ENCODE peak calls at places on chromosomes 12 and 14, in ten cellular contexts. H is Right ventricle myocardium superior; K is stimulated activated CD4-positive, alpha-beta T cell treated with anti-CD3 and anti-CD28 coated beads, Interleukin-2, amount 100 ng/mL, for 48 hours; N is CD4-positive, alpha-beta T cell; I is H9; L is stimulated activated naive CD8-positive, alpha-beta T cell treated with anti-CD3 and anti-CD28 coated beads, Interleukin-15, amount 100 ng/mL, for 72 hours; Q is psoas muscle; A is D341Med; T is EH; R is NCI-H187. G is an unnamed sample.

GRCh38 chr14:23556700-23557440 is 799 bp downstream of the THTPA start:
- DNase-seq in L (no peak), I (no peak), Q (no peak), N (no peak), R (no peak), K (no peak), T (no peak), H (no peak), A (no peak), G (no peak)

GRCh38 chr14:48853159-48853558 is 733.0 kb downstream of the RPS29 start:
- DNase-seq in H (no peak), L (no peak), N (no peak), R (no peak), Q (no peak), A (no peak), K (no peak), I (no peak), T (no peak), G (no peak)

GRCh38 chr14:103704708-103705107 is 10.5 kb downstream of the XRCC3 start:
- DNase-seq in H (no peak), Q (no peak), A (no peak), N (no peak), K (no peak), R (no peak), L (no peak), T (no peak), I (no peak), G (no peak)

GRCh38 chr14:61866932-61867920 is 105.0 kb downstream of the SNAPC1 start:
- DNase-seq in A (no peak), K (no peak), T (no peak), I (no peak), H (no peak), L (no peak), Q (no peak), N (no peak), R (no peak), G (no peak)

GRCh38 chr14:26709019-26709418 is 111.2 kb upstream of the NOVA1 start:
- DNase-seq in I (no peak), N (no peak), T (no peak), L (no peak), H (no peak), Q (no peak), A (no peak), K (no peak), R (no peak), G (no peak)

GRCh38 chr12:120668091-120668796 is 18.7 kb upstream of the MLEC start:
- DNase-seq in R (no peak), I (peak; percentile 75), K (no peak), Q (no peak), T (no peak), A (no peak), L (no peak), N (no peak), H (no peak), G (no peak)

GRCh38 chr12:69873429-69873828 is 48.4 kb downstream of the MYRFL start:
- DNase-seq in L (no peak), K (no peak), H (no peak), A (no peak), T (no peak), R (no peak), I (no peak), Q (no peak), N (no peak), G (no peak)

GRCh38 chr14:104688755-104689619 is at the start of gene INF2:
- DNase-seq in H (peak; percentile 77), K (peak; percentile 21), I (peak; percentile 68), Q (peak; percentile 70), N (peak; percentile 40), L (peak; percentile 67), A (peak; percentile 84), T (peak; percentile 70), R (no peak), G (peak; percentile 14)

GRCh38 chr12:6620137-6620884 is 13.1 kb upstream of the CHD4 start:
- DNase-seq in L (peak; percentile 57), R (no peak), Q (peak; percentile 39), T (peak; percentile 33), N (peak; percentile 45), H (peak; percentile 70), K (no peak), I (peak; percentile 96), A (no peak), G (no peak)

GRCh38 chr14:105019861-105020814 is 745 bp downstream of the CDCA4 start:
- DNase-seq in A (peak; percentile 70), T (peak; percentile 47), R (no peak), L (peak; percentile 74), K (peak; percentile 42), H (no peak), Q (peak; percentile 24), N (peak; percentile 26), I (no peak), G (peak; percentile 32)

GRCh38 chr12:62767506-62767905 is 167.4 kb downstream of the PPM1H start:
- DNase-seq in I (no peak), R (no peak), Q (no peak), L (no peak), H (no peak), K (no peak), A (no peak), N (no peak), T (peak; percentile 83), G (no peak)

GRCh38 chr12:106113446-106114083 is 25.2 kb downstream of the NUAK1 start:
- DNase-seq in Q (no peak), R (no peak), K (no peak), L (no peak), T (peak; percentile 29), A (no peak), N (no peak), H (peak; percentile 34), I (no peak), G (no peak)

GRCh38 chr14:88895116-88895515 is 70.7 kb downstream of the TTC8 start:
- DNase-seq in K (no peak), R (no peak), Q (no peak), L (no peak), I (no peak), H (no peak), N (no peak), T (peak; percentile 69), A (no peak), G (no peak)

GRCh38 chr12:132460571-132460970 is 29.4 kb upstream of the FBRSL1 start:
- DNase-seq in R (no peak), T (no peak), I (no peak), Q (no peak), L (no peak), N (no peak), K (no peak), H (no peak), A (peak; percentile 65), G (no peak)

GRCh38 chr14:56371737-56372136 is 207.9 kb upstream of the TMEM260 start:
- DNase-seq in H (no peak), A (no peak), K (no peak), N (no peak), R (no peak), L (no peak), I (no peak), T (no peak), Q (no peak), G (no peak)

GRCh38 chr12:42794811-42795210 is 205.3 kb upstream of the PRICKLE1 start:
- DNase-seq in A (no peak), L (no peak), T (peak; percentile 83), R (no peak), I (no peak), K (no peak), Q (no peak), H (no peak), N (no peak), G (no peak)

GRCh38 chr12:29032431-29032830 is 116.6 kb upstream of the FAR2 start:
- DNase-seq in I (no peak), R (no peak), K (no peak), H (no peak), Q (no peak), A (no peak), N (no peak), L (no peak), T (peak; percentile 73), G (no peak)

GRCh38 chr12:130063866-130064265 is 98.4 kb upstream of the FZD10 start:
- DNase-seq in I (no peak), T (no peak), Q (no peak), K (no peak), R (no peak), N (no peak), L (no peak), A (no peak), H (no peak), G (no peak)

GRCh38 chr12:63917864-63918742 is 73.6 kb downstream of the SRGAP1 start:
- DNase-seq in H (no peak), K (no peak), L (no peak), A (no peak), R (no peak), N (no peak), T (peak; percentile 99), Q (no peak), I (no peak), G (no peak)

GRCh38 chr14:92122351-92122677 is 545 bp downstream of the CPSF2 start:
- DNase-seq in R (no peak), L (no peak), Q (no peak), A (no peak), T (peak; percentile 47), I (no peak), K (no peak), H (no peak), N (no peak), G (no peak)

GRCh38 chr12:12776261-12776660 is 9.2 kb upstream of the APOLD1 start:
- DNase-seq in L (no peak), N (no peak), I (no peak), R (no peak), A (no peak), Q (no peak), T (no peak), K (no peak), H (no peak), G (no peak)

GRCh38 chr14:62347658-62348057 is 585.4 kb downstream of the SNAPC1 start:
- DNase-seq in R (no peak), Q (no peak), N (no peak), L (no peak), H (no peak), K (no peak), I (no peak), T (no peak), A (no peak), G (no peak)

GRCh38 chr12:107296681-107297086 is 203.3 kb upstream of the CRY1 start:
- DNase-seq in N (no peak), A (no peak), K (no peak), Q (no peak), T (no peak), R (no peak), L (no peak), I (no peak), H (no peak), G (no peak)

G was measured in activated CD4-positive, CD25-positive, alpha-beta regulatory T cell treated with anti-CD3 and anti-CD28 coated beads, Interleukin-2, amount 50 U/mL, for 16 hours.